ENCODE peak calls at places on chromosomes 6 and 20, in seven cellular contexts. One of them, this sample, is unnamed. For H3K4me1, the result is how much of the 10 kb centered on the place peaks cover.

GRCh38 chr6:37083243-37084138 is 78.0 kb downstream of the FGD2 start:
- DNase-seq in HepG2: peak
- DNase-seq in A549: no peak
- DNase-seq in H1: no peak
- DNase-seq in SK-N-SH: peak
- DNase-seq in K562: peak
- DNase-seq in GM12878: no peak
- DNase-seq in this sample: peak

GRCh38 chr20:8744228-8744844 is 324.6 kb upstream of the PLCB4 start:
- DNase-seq in HepG2: no peak
- DNase-seq in A549: no peak
- DNase-seq in H1: no peak
- DNase-seq in SK-N-SH: no peak
- DNase-seq in K562: no peak
- DNase-seq in GM12878: no peak
- DNase-seq in this sample: peak

GRCh38 chr6:143232849-143233248 is 172.2 kb downstream of the AIG1 start:
- DNase-seq in HepG2: peak
- DNase-seq in A549: peak
- DNase-seq in H1: peak
- DNase-seq in SK-N-SH: peak
- DNase-seq in K562: peak
- DNase-seq in GM12878: peak
- DNase-seq in this sample: peak

GRCh38 chr6:150713876-150714275 is 114.2 kb downstream of the PLEKHG1 start:
- DNase-seq in HepG2: no peak
- DNase-seq in A549: no peak
- DNase-seq in H1: no peak
- DNase-seq in SK-N-SH: no peak
- DNase-seq in K562: no peak
- DNase-seq in GM12878: no peak
- DNase-seq in this sample: no peak

GRCh38 chr6:129492260-129492659 is 217.7 kb downstream of the ARHGAP18 start:
- DNase-seq in HepG2: no peak
- DNase-seq in A549: no peak
- DNase-seq in H1: no peak
- DNase-seq in SK-N-SH: no peak
- DNase-seq in K562: no peak
- DNase-seq in GM12878: no peak
- DNase-seq in this sample: peak

GRCh38 chr6:4575724-4576123 is 200.5 kb upstream of the CDYL start:
- DNase-seq in HepG2: no peak
- DNase-seq in A549: no peak
- DNase-seq in H1: no peak
- DNase-seq in SK-N-SH: no peak
- DNase-seq in K562: no peak
- DNase-seq in GM12878: no peak
- DNase-seq in this sample: peak

GRCh38 chr6:167793421-167793820 is 33.3 kb upstream of the AFDN start:
- DNase-seq in HepG2: no peak
- DNase-seq in A549: no peak
- DNase-seq in H1: no peak
- DNase-seq in SK-N-SH: no peak
- DNase-seq in K562: no peak
- DNase-seq in GM12878: no peak
- DNase-seq in this sample: no peak

GRCh38 chr6:169751242-169752073 is at the start of the genes DYNLT2 and ERMARD:
- DNase-seq in HepG2: peak
- DNase-seq in A549: peak
- DNase-seq in H1: peak
- DNase-seq in SK-N-SH: peak
- DNase-seq in K562: peak
- DNase-seq in GM12878: peak
- DNase-seq in this sample: peak

GRCh38 chr6:132365319-132365907 is 35.9 kb downstream of the MOXD1 start:
- DNase-seq in HepG2: no peak
- DNase-seq in A549: no peak
- DNase-seq in H1: no peak
- DNase-seq in SK-N-SH: no peak
- DNase-seq in K562: no peak
- DNase-seq in GM12878: peak
- DNase-seq in this sample: no peak

GRCh38 chr6:24004659-24005058 is 121.4 kb upstream of the NRSN1 start:
- DNase-seq in HepG2: no peak
- DNase-seq in A549: no peak
- DNase-seq in H1: no peak
- DNase-seq in SK-N-SH: no peak
- DNase-seq in K562: no peak
- DNase-seq in GM12878: no peak
- DNase-seq in this sample: no peak

GRCh38 chr6:113047148-113047547 is 700.0 kb downstream of the RFPL4B start:
- DNase-seq in HepG2: no peak
- DNase-seq in A549: peak
- DNase-seq in H1: no peak
- DNase-seq in SK-N-SH: no peak
- DNase-seq in K562: no peak
- DNase-seq in GM12878: no peak
- DNase-seq in this sample: peak

GRCh38 chr20:11740975-11741374 is 176.7 kb upstream of the BTBD3 start:
- DNase-seq in HepG2: no peak
- DNase-seq in A549: no peak
- DNase-seq in H1: no peak
- DNase-seq in SK-N-SH: no peak
- DNase-seq in K562: no peak
- DNase-seq in GM12878: no peak
- DNase-seq in this sample: no peak

GRCh38 chr6:134627707-134628106 is 309.8 kb upstream of the SGK1 start:
- DNase-seq in HepG2: no peak
- DNase-seq in A549: no peak
- DNase-seq in H1: no peak
- DNase-seq in SK-N-SH: no peak
- DNase-seq in K562: no peak
- DNase-seq in GM12878: no peak
- DNase-seq in this sample: no peak

GRCh38 chr20:12023169-12023795 is 105.6 kb downstream of the BTBD3 start:
- DNase-seq in HepG2: no peak
- DNase-seq in A549: no peak
- DNase-seq in H1: no peak
- DNase-seq in SK-N-SH: no peak
- DNase-seq in K562: no peak
- DNase-seq in GM12878: no peak
- DNase-seq in this sample: no peak

GRCh38 chr6:101595276-101595675 is 201.8 kb downstream of the GRIK2 start:
- DNase-seq in HepG2: no peak
- DNase-seq in A549: no peak
- DNase-seq in H1: no peak
- DNase-seq in SK-N-SH: no peak
- DNase-seq in K562: no peak
- DNase-seq in GM12878: no peak
- DNase-seq in this sample: peak

GRCh38 chr6:151862461-151862860 is 55.0 kb downstream of the ESR1 start:
- DNase-seq in HepG2: no peak
- DNase-seq in A549: no peak
- DNase-seq in H1: no peak
- DNase-seq in SK-N-SH: no peak
- DNase-seq in K562: no peak
- DNase-seq in GM12878: no peak
- DNase-seq in this sample: no peak

GRCh38 chr6:170074907-170075306 is 216.0 kb downstream of the DLL1 start:
- DNase-seq in HepG2: no peak
- DNase-seq in A549: no peak
- DNase-seq in H1: peak
- DNase-seq in SK-N-SH: no peak
- DNase-seq in K562: no peak
- DNase-seq in GM12878: no peak
- DNase-seq in this sample: no peak

GRCh38 chr20:34773726-34774125 is 51.7 kb downstream of the NCOA6 start:
- DNase-seq in HepG2: no peak
- DNase-seq in A549: no peak
- DNase-seq in H1: no peak
- DNase-seq in SK-N-SH: no peak
- DNase-seq in K562: no peak
- DNase-seq in GM12878: no peak
- DNase-seq in this sample: no peak

GRCh38 chr6:16355238-16355637 is 116.9 kb downstream of the GMPR start:
- DNase-seq in HepG2: no peak
- DNase-seq in A549: no peak
- DNase-seq in H1: no peak
- DNase-seq in SK-N-SH: no peak
- DNase-seq in K562: no peak
- DNase-seq in GM12878: no peak
- DNase-seq in this sample: no peak

GRCh38 chr20:11170565-11170964 is 496.8 kb upstream of the JAG1 start:
- DNase-seq in HepG2: no peak
- DNase-seq in A549: no peak
- DNase-seq in H1: no peak
- DNase-seq in SK-N-SH: no peak
- DNase-seq in K562: no peak
- DNase-seq in GM12878: no peak
- DNase-seq in this sample: peak

GRCh38 chr20:15359056-15359455 is 1021.6 kb upstream of the FLRT3 start:
- DNase-seq in HepG2: no peak
- DNase-seq in A549: peak
- DNase-seq in H1: no peak
- DNase-seq in SK-N-SH: no peak
- DNase-seq in K562: no peak
- DNase-seq in GM12878: no peak
- DNase-seq in this sample: peak

GRCh38 chr6:7106215-7106751 is 1.5 kb upstream of the RREB1 start:
- DNase-seq in HepG2: peak
- DNase-seq in A549: no peak
- DNase-seq in H1: no peak
- DNase-seq in SK-N-SH: no peak
- DNase-seq in K562: no peak
- DNase-seq in GM12878: no peak
- DNase-seq in this sample: peak

GRCh38 chr6:163383912-163384311 is 30.6 kb upstream of the QKI start:
- DNase-seq in HepG2: no peak
- DNase-seq in A549: no peak
- DNase-seq in H1: no peak
- DNase-seq in SK-N-SH: no peak
- DNase-seq in K562: no peak
- DNase-seq in GM12878: no peak
- DNase-seq in this sample: peak

GRCh38 chr6:33197431-33198048 is 2.9 kb downstream of the RXRB start:
- DNase-seq in HepG2: peak
- DNase-seq in A549: peak
- DNase-seq in H1: peak
- DNase-seq in SK-N-SH: peak
- DNase-seq in K562: peak
- DNase-seq in GM12878: no peak
- DNase-seq in this sample: peak

GRCh38 chr6:138310294-138310693 is 67.4 kb upstream of the SMIM28 start:
- DNase-seq in HepG2: no peak
- DNase-seq in A549: no peak
- DNase-seq in H1: no peak
- DNase-seq in SK-N-SH: no peak
- DNase-seq in K562: no peak
- DNase-seq in GM12878: no peak
- DNase-seq in this sample: no peak

GRCh38 chr6:95159557-95159956 is 417.8 kb upstream of the MANEA start:
- DNase-seq in HepG2: no peak
- DNase-seq in A549: no peak
- DNase-seq in H1: no peak
- DNase-seq in SK-N-SH: no peak
- DNase-seq in K562: no peak
- DNase-seq in GM12878: no peak
- DNase-seq in this sample: no peak

GRCh38 chr20:48404598-48404997 is 423.2 kb downstream of the PREX1 start:
- DNase-seq in HepG2: peak
- DNase-seq in A549: peak
- DNase-seq in H1: no peak
- DNase-seq in SK-N-SH: no peak
- DNase-seq in K562: no peak
- DNase-seq in GM12878: no peak
- DNase-seq in this sample: no peak

GRCh38 chr6:322205-322930 is 30.1 kb downstream of the DUSP22 start:
- DNase-seq in HepG2: no peak
- DNase-seq in A549: no peak
- DNase-seq in H1: no peak
- DNase-seq in SK-N-SH: no peak
- DNase-seq in K562: peak
- DNase-seq in GM12878: no peak
- DNase-seq in this sample: no peak
- H3K4me1 ChIP-seq in HepG2: under half
- H3K4me1 ChIP-seq in A549: under half
- H3K4me1 ChIP-seq in H1: under half
- H3K4me1 ChIP-seq in SK-N-SH: under half
- H3K4me1 ChIP-seq in K562: under half
- H3K4me1 ChIP-seq in GM12878: half or more
- H3K4me1 ChIP-seq in this sample: under half

GRCh38 chr6:35400901-35401311 is 51.2 kb upstream of the FANCE start:
- DNase-seq in HepG2: no peak
- DNase-seq in A549: peak
- DNase-seq in H1: no peak
- DNase-seq in SK-N-SH: peak
- DNase-seq in K562: no peak
- DNase-seq in GM12878: no peak
- DNase-seq in this sample: peak
- TF ChIP-seq USF2 in HepG2: no peak
- TF ChIP-seq USF2 in A549: no peak
- TF ChIP-seq USF2 in H1: no peak
- TF ChIP-seq USF2 in SK-N-SH: no peak
- TF ChIP-seq USF2 in K562: no peak
- TF ChIP-seq USF2 in GM12878: no peak
- TF ChIP-seq USF2 in this sample: no peak

DNA sequence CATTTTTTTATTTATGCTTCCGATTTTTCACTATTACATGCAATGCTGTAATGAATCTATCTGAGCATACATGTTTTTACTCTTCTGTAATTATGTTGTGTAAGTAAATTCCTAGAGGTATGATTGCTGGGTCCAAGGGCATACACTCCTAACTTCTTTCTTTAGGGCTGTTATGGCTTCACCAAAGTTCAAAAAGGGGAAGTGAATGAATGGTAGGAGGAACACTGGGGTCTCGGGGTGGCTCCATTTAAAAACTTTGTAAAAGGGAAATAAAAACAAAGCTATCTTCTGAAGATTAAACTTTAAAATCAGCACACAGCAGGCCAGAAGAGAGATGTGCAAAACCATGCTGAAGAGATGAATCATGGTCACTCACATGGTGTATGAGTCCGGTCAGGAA is 289.1 kb upstream of the SUPT3H start:
- DNase-seq in HepG2: no peak
- DNase-seq in A549: no peak
- DNase-seq in H1: no peak
- DNase-seq in SK-N-SH: no peak
- DNase-seq in K562: no peak
- DNase-seq in GM12878: no peak
- DNase-seq in this sample: peak
- TF ChIP-seq RFX5 in HepG2: no peak
- TF ChIP-seq RFX5 in A549: no peak
- TF ChIP-seq RFX5 in H1: no peak
- TF ChIP-seq RFX5 in SK-N-SH: no peak
- TF ChIP-seq RFX5 in K562: no peak
- TF ChIP-seq RFX5 in GM12878: no peak
- TF ChIP-seq RFX5 in this sample: no peak

GRCh38 chr20:5171074-5171789 is 44.4 kb downstream of the CDS2 start:
- DNase-seq in HepG2: no peak
- DNase-seq in A549: no peak
- DNase-seq in H1: no peak
- DNase-seq in SK-N-SH: no peak
- DNase-seq in K562: no peak
- DNase-seq in GM12878: no peak
- DNase-seq in this sample: no peak
- H3K4me1 ChIP-seq in HepG2: under half
- H3K4me1 ChIP-seq in A549: under half
- H3K4me1 ChIP-seq in H1: under half
- H3K4me1 ChIP-seq in SK-N-SH: under half
- H3K4me1 ChIP-seq in K562: under half
- H3K4me1 ChIP-seq in GM12878: half or more
- H3K4me1 ChIP-seq in this sample: under half

GRCh38 chr6:35906499-35906846 is 14.4 kb downstream of the SRPK1 start:
- DNase-seq in HepG2: no peak
- DNase-seq in A549: no peak
- DNase-seq in H1: no peak
- DNase-seq in SK-N-SH: no peak
- DNase-seq in K562: no peak
- DNase-seq in GM12878: no peak
- DNase-seq in this sample: peak
- TF ChIP-seq USF2 in HepG2: no peak
- TF ChIP-seq USF2 in A549: no peak
- TF ChIP-seq USF2 in H1: no peak
- TF ChIP-seq USF2 in SK-N-SH: no peak
- TF ChIP-seq USF2 in K562: no peak
- TF ChIP-seq USF2 in GM12878: no peak
- TF ChIP-seq USF2 in this sample: no peak